ENCODE peak calls at places on chromosome 2, in nine cellular contexts. W is CD8-positive, alpha-beta memory T cell; N is left lung; V is GM23248; D is aorta; P is psoas muscle; H is right cardiac atrium; X is colonic mucosa; K is adrenal gland. L is an unnamed sample. For H3K9me3, the result is how much of the 10 kb centered on the place peaks cover.

GRCh38 chr2:165874445-165875039 is 79.0 kb downstream of the TTC21B start:
- DNase-seq in W (no peak), N (no peak), V (peak), D (no peak), P (no peak), H (no peak), X (peak), K (peak), L (no peak)

GRCh38 chr2:230759481-230760191 is 47.0 kb downstream of the CAB39 start:
- DNase-seq in W (no peak), N (no peak), V (no peak), D (no peak), P (no peak), H (no peak), X (no peak), K (no peak), L (no peak)

GRCh38 chr2:241226723-241227634 is 38.5 kb downstream of the ANO7 start:
- DNase-seq in W (no peak), N (no peak), V (no peak), D (peak), P (peak), H (peak), X (no peak), K (no peak), L (no peak)

GRCh38 chr2:63048367-63049171 is 2.1 kb upstream of the OTX1 start:
- DNase-seq in W (no peak), N (no peak), V (no peak), D (peak), P (no peak), H (no peak), X (peak), K (no peak), L (peak)

GRCh38 chr2:19346983-19347618 is 11.3 kb downstream of the OSR1 start:
- DNase-seq in W (no peak), N (no peak), V (no peak), D (no peak), P (no peak), H (no peak), X (no peak), K (no peak), L (no peak)

GRCh38 chr2:224904390-224904789 is 137.9 kb downstream of the DOCK10 start:
- DNase-seq in W (no peak), N (no peak), V (peak), D (no peak), P (no peak), H (no peak), X (no peak), K (no peak), L (no peak)

GRCh38 chr2:9139491-9140443 is 66.8 kb upstream of the ASAP2 start:
- DNase-seq in W (peak), N (peak), V (peak), D (peak), P (peak), H (peak), X (peak), K (peak), L (peak)

GRCh38 chr2:216519154-216519762 is 20.6 kb downstream of the RPL37A start:
- DNase-seq in W (peak), N (no peak), V (peak), D (no peak), P (no peak), H (peak), X (peak), K (peak), L (no peak)

GRCh38 chr2:46878886-46879285 is 36.7 kb downstream of the MCFD2 start:
- DNase-seq in W (no peak), N (no peak), V (no peak), D (no peak), P (peak), H (peak), X (no peak), K (peak), L (no peak)

GRCh38 chr2:97769308-97769707 is 55.9 kb downstream of the ZAP70 start:
- DNase-seq in W (no peak), N (no peak), V (no peak), D (no peak), P (no peak), H (no peak), X (no peak), K (no peak), L (no peak)

GRCh38 chr2:101830146-101830545 is 132.6 kb downstream of the MAP4K4 start:
- DNase-seq in W (no peak), N (no peak), V (no peak), D (no peak), P (no peak), H (no peak), X (no peak), K (no peak), L (no peak)

GRCh38 chr2:196181484-196181883 is 10.1 kb upstream of the STK17B start:
- DNase-seq in W (no peak), N (no peak), V (no peak), D (no peak), P (no peak), H (no peak), X (no peak), K (no peak), L (no peak)

GRCh38 chr2:30866974-30867373 is 59.7 kb upstream of the CAPN13 start:
- DNase-seq in W (no peak), N (no peak), V (no peak), D (no peak), P (no peak), H (no peak), X (no peak), K (no peak), L (no peak)

GRCh38 chr2:61117534-61117933 is 44.5 kb upstream of the C2orf74 start:
- DNase-seq in W (no peak), N (no peak), V (peak), D (no peak), P (no peak), H (no peak), X (no peak), K (no peak), L (no peak)

GRCh38 chr2:16537347-16537746 is 128.3 kb downstream of the CYRIA start:
- DNase-seq in W (no peak), N (no peak), V (peak), D (no peak), P (no peak), H (no peak), X (no peak), K (no peak), L (no peak)

GRCh38 chr2:165902929-165903328 is 50.6 kb downstream of the TTC21B start:
- DNase-seq in W (no peak), N (no peak), V (peak), D (no peak), P (no peak), H (no peak), X (no peak), K (peak), L (no peak)

GRCh38 chr2:67579207-67579606 is 182.1 kb downstream of the ETAA1 start:
- DNase-seq in W (no peak), N (no peak), V (no peak), D (no peak), P (no peak), H (no peak), X (no peak), K (no peak), L (no peak)
- H3K9me3 ChIP-seq in W (under half), N (under half), V (under half), D (under half), P (under half), H (under half), X (under half), K (under half), L (under half)

GRCh38 chr2:55896633-55897032 is 26.9 kb downstream of the EFEMP1 start:
- DNase-seq in W (no peak), N (no peak), V (no peak), D (no peak), P (no peak), H (no peak), X (no peak), K (no peak), L (no peak)
- H3K27ac ChIP-seq in W (no peak), N (no peak), V (no peak), D (no peak), P (no peak), H (no peak), X (no peak), K (no peak), L (no peak)

GRCh38 chr2:2933421-2933820 is 444.2 kb downstream of the EIPR1 start:
- DNase-seq in W (no peak), N (no peak), V (no peak), D (no peak), P (no peak), H (no peak), X (no peak), K (no peak), L (no peak)
- H3K9me3 ChIP-seq in W (under half), N (under half), V (under half), D (under half), P (under half), H (under half), X (under half), K (under half), L (under half)

GRCh38 chr2:98771771-98772521 is 41.0 kb upstream of the MGAT4A start:
- DNase-seq in W (peak), N (no peak), V (no peak), D (no peak), P (no peak), H (no peak), X (no peak), K (no peak), L (peak)
- H3K27ac ChIP-seq in W (peak), N (peak), V (no peak), D (no peak), P (no peak), H (no peak), X (peak), K (peak), L (peak)